ENCODE peak calls at places on chromosomes 11 and 22, in eight cellular contexts. One of them, this sample, is unnamed.

GRCh38 chr11:46903846-46904245 is 14.5 kb downstream of the LRP4 start:
- DNase-seq in fibroblast of lung: no peak
- DNase-seq in activated CD4-positive, CD25-positive, alpha-beta regulatory T cell: no peak
- DNase-seq in transverse colon: no peak
- DNase-seq in NCI-H2081: peak; percentile 69
- DNase-seq in astrocyte of the cerebellum: no peak
- DNase-seq in DMS153: no peak
- DNase-seq in MCF 10A: no peak
- DNase-seq in this sample: no peak

GRCh38 chr22:39284142-39284980 is 35.1 kb downstream of the RPL3 start:
- DNase-seq in fibroblast of lung: no peak
- DNase-seq in activated CD4-positive, CD25-positive, alpha-beta regulatory T cell: no peak
- DNase-seq in transverse colon: no peak
- DNase-seq in NCI-H2081: no peak
- DNase-seq in astrocyte of the cerebellum: no peak
- DNase-seq in DMS153: no peak
- DNase-seq in MCF 10A: no peak
- DNase-seq in this sample: no peak

GRCh38 chr22:45891996-45892621 is 84.9 kb downstream of the WNT7B start:
- DNase-seq in fibroblast of lung: no peak
- DNase-seq in activated CD4-positive, CD25-positive, alpha-beta regulatory T cell: no peak
- DNase-seq in transverse colon: no peak
- DNase-seq in NCI-H2081: no peak
- DNase-seq in astrocyte of the cerebellum: no peak
- DNase-seq in DMS153: no peak
- DNase-seq in MCF 10A: no peak
- DNase-seq in this sample: no peak

GRCh38 chr11:119709638-119710346 is 19.2 kb downstream of the NECTIN1 start:
- DNase-seq in fibroblast of lung: peak; percentile 85
- DNase-seq in activated CD4-positive, CD25-positive, alpha-beta regulatory T cell: no peak
- DNase-seq in transverse colon: no peak
- DNase-seq in NCI-H2081: peak; percentile 4
- DNase-seq in astrocyte of the cerebellum: peak; percentile 82
- DNase-seq in DMS153: no peak
- DNase-seq in MCF 10A: no peak
- DNase-seq in this sample: no peak

GRCh38 chr22:29715240-29715639 is 4.6 kb upstream of the CABP7 start:
- DNase-seq in fibroblast of lung: no peak
- DNase-seq in activated CD4-positive, CD25-positive, alpha-beta regulatory T cell: no peak
- DNase-seq in transverse colon: no peak
- DNase-seq in NCI-H2081: no peak
- DNase-seq in astrocyte of the cerebellum: no peak
- DNase-seq in DMS153: peak; percentile 71
- DNase-seq in MCF 10A: no peak
- DNase-seq in this sample: no peak

GRCh38 chr11:67640021-67640757 is 626 bp upstream of the TBX10 start:
- DNase-seq in fibroblast of lung: peak; percentile 32
- DNase-seq in activated CD4-positive, CD25-positive, alpha-beta regulatory T cell: peak; percentile 39
- DNase-seq in transverse colon: peak; percentile 78
- DNase-seq in NCI-H2081: peak; percentile 24
- DNase-seq in astrocyte of the cerebellum: no peak
- DNase-seq in DMS153: peak; percentile 32
- DNase-seq in MCF 10A: peak; percentile 66
- DNase-seq in this sample: peak; percentile 47

GRCh38 chr11:133476570-133477262 is 55.6 kb downstream of the OPCML start:
- DNase-seq in fibroblast of lung: no peak
- DNase-seq in activated CD4-positive, CD25-positive, alpha-beta regulatory T cell: no peak
- DNase-seq in transverse colon: no peak
- DNase-seq in NCI-H2081: no peak
- DNase-seq in astrocyte of the cerebellum: no peak
- DNase-seq in DMS153: no peak
- DNase-seq in MCF 10A: no peak
- DNase-seq in this sample: no peak

GRCh38 chr22:41397143-41397811 is 15.5 kb downstream of the TEF start:
- DNase-seq in fibroblast of lung: no peak
- DNase-seq in activated CD4-positive, CD25-positive, alpha-beta regulatory T cell: no peak
- DNase-seq in transverse colon: peak; percentile 76
- DNase-seq in NCI-H2081: no peak
- DNase-seq in astrocyte of the cerebellum: no peak
- DNase-seq in DMS153: no peak
- DNase-seq in MCF 10A: no peak
- DNase-seq in this sample: no peak